ENCODE peak calls at places on chromosomes 4 and X, in six cellular contexts. S is lower lobe of right lung, H is adrenal gland, G is spleen, W is fibroblast of mammary gland, V is type B pancreatic cell. O is an unnamed sample.
A peak's percentile ranks its signal among the peaks of the same experiment; 100 is the strongest.

GRCh38 chrX:7412840-7413239 is 264.9 kb upstream of the PUDP start:
- DNase-seq in H (no peak), G (no peak), S (no peak), W (no peak), V (no peak), O (no peak)

GRCh38 chr4:92450694-92451093 is 146.9 kb downstream of the GRID2 start:
- DNase-seq in G (no peak), W (no peak), V (no peak), S (no peak), H (no peak), O (no peak)

GRCh38 chr4:138437263-138437851 is 195.2 kb upstream of the SLC7A11 start:
- DNase-seq in V (no peak), H (no peak), G (no peak), W (no peak), S (no peak), O (no peak)

GRCh38 chr4:48633657-48634056 is 143.6 kb downstream of the ZAR1 start:
- DNase-seq in S (no peak), H (no peak), V (no peak), G (no peak), W (no peak), O (no peak)

GRCh38 chr4:44186096-44186849 is 262.3 kb downstream of the KCTD8 start:
- DNase-seq in V (no peak), S (peak; percentile 32), W (no peak), G (no peak), H (no peak), O (no peak)

GRCh38 chr4:71065991-71066390 is 72.5 kb downstream of the DCK start:
- DNase-seq in V (no peak), W (no peak), S (no peak), G (no peak), H (no peak), O (no peak)

GRCh38 chrX:41238543-41238942 is 95.4 kb upstream of the DDX3X start:
- DNase-seq in V (no peak), S (no peak), H (no peak), G (no peak), W (peak; percentile 42), O (peak; percentile 55)

GRCh38 chr4:86358176-86358701 is 1.6 kb downstream of the MAPK10 start:
- DNase-seq in H (peak; percentile 38), G (no peak), W (no peak), S (no peak), V (no peak), O (no peak)

GRCh38 chr4:40656221-40656863 is 26.7 kb upstream of the RBM47 start:
- DNase-seq in W (no peak), S (no peak), G (no peak), V (no peak), H (no peak), O (no peak)

GRCh38 chrX:1657367-1658082 is 42.7 kb downstream of the ASMT start:
- DNase-seq in W (peak; percentile 18), G (peak; percentile 86), H (no peak), V (no peak), S (no peak), O (peak; percentile 42)

GRCh38 chr4:80173387-80173786 is 23.9 kb upstream of the PRDM8 start:
- DNase-seq in W (peak; percentile 93), V (no peak), G (no peak), S (no peak), H (no peak), O (peak; percentile 81)

GRCh38 chrX:153771686-153772607 is 7.9 kb downstream of the PLXNB3 start:
- DNase-seq in H (no peak), G (peak; percentile 58), S (no peak), W (no peak), V (no peak), O (no peak)

GRCh38 chr4:25560605-25561004 is 95.0 kb upstream of the SLC34A2 start:
- DNase-seq in S (peak; percentile 60), V (no peak), W (no peak), G (no peak), H (no peak), O (no peak)

GRCh38 chr4:58732973-58733372 is 1622.8 kb upstream of the IGFBP7 start:
- DNase-seq in W (no peak), S (no peak), V (no peak), G (no peak), H (no peak), O (no peak)

GRCh38 chr4:128427832-128428366 is 140.3 kb upstream of the PGRMC2 start:
- DNase-seq in S (peak; percentile 61), G (peak; percentile 39), H (peak; percentile 56), W (peak; percentile 79), V (no peak), O (peak; percentile 64)

GRCh38 chrX:106702636-106703035 is 23.9 kb upstream of the RNF128 start:
- DNase-seq in G (no peak), H (no peak), S (no peak), W (no peak), V (no peak), O (no peak)

GRCh38 chr4:107997794-107998193 is 8.1 kb downstream of the HADH start:
- DNase-seq in S (no peak), V (no peak), W (no peak), G (no peak), H (no peak), O (no peak)

GRCh38 chr4:52665592-52665991 is 6.5 kb upstream of the USP46 start:
- DNase-seq in H (no peak), S (no peak), G (no peak), W (no peak), V (no peak), O (no peak)
- TF ChIP-seq CTCF in H (peak; percentile 22), S (peak; percentile 14), G (no peak), W (peak; percentile 14), V (no peak), O (peak; percentile 32)

DNA sequence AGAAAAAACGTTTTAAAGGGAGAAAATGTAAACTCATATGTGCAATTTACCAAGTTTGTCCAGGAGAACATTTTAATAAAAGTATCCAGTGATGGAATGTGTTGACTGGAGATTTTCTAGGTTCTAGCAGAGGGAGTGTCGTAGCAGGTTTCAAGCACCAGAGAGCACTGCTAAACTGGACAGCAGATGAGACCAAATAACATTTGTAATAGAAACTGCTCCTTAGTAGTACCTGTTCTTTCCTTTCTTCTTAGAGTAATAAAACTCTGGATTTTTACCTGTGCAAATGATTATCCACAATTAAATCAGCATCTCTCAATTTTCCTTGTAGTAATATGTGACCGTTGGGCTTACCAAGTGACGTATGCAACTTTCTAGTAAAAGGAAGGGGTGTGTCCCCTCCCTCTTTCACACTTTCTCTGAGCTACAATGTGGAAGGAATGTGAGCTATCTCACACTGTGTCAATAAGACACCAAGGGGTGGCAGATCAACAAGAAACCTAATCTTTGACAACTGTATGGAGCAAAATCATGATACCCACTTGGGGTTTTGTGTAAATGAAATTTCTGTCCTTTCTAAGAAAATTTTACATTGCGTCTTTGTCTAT is 9.5 kb downstream of the HPGDS start:
- DNase-seq in V (no peak), S (no peak), H (no peak), G (no peak), W (no peak), O (no peak)
- TF ChIP-seq CTCF in V (no peak), S (no peak), H (no peak), G (no peak), W (no peak), O (peak; percentile 33)

DNA sequence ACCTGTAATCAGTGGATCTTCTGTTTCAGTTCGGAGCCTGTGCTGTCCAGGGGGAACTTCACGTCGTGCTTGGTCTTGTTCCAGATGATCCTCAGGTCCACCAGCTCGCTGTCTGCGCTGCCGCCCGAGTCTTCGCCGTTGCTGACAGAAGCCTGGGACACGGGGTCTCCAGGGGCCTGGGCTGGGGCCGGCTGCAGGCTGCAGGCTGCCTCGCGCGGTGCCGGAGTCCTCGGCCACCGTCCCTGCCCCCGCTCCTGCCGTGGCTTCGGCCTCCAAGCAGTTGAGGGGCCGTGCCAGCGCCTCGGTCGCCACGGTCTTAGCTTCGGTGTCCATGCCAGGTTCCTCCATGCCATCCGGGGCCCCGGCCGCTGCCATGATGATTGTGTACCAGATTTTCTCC is 37.3 kb upstream of the CCNI start:
- DNase-seq in V (no peak), W (no peak), H (no peak), G (no peak), S (no peak), O (no peak)
- TF ChIP-seq CTCF in V (no peak), W (no peak), H (no peak), G (no peak), S (no peak), O (no peak)

GRCh38 chr4:122914292-122914904 is 8.0 kb downstream of the NUDT6 start:
- DNase-seq in G (no peak), W (peak; percentile 75), H (no peak), S (no peak), V (no peak), O (peak; percentile 70)
- TF ChIP-seq CTCF in G (no peak), W (peak; percentile 69), H (no peak), S (peak; percentile 39), V (peak; percentile 37), O (peak; percentile 39)

GRCh38 chrX:151515233-151515632 is 48.2 kb upstream of the PASD1 start:
- DNase-seq in H (no peak), V (no peak), W (no peak), S (no peak), G (no peak), O (no peak)

GRCh38 chrX:151517421-151517820 is 46.1 kb upstream of the PASD1 start:
- DNase-seq in S (no peak), W (no peak), H (no peak), V (no peak), G (no peak), O (no peak)

GRCh38 chrX:151513472-151513871 is 50.0 kb upstream of the PASD1 start:
- DNase-seq in W (no peak), H (no peak), G (no peak), V (no peak), S (no peak), O (no peak)

DNA sequence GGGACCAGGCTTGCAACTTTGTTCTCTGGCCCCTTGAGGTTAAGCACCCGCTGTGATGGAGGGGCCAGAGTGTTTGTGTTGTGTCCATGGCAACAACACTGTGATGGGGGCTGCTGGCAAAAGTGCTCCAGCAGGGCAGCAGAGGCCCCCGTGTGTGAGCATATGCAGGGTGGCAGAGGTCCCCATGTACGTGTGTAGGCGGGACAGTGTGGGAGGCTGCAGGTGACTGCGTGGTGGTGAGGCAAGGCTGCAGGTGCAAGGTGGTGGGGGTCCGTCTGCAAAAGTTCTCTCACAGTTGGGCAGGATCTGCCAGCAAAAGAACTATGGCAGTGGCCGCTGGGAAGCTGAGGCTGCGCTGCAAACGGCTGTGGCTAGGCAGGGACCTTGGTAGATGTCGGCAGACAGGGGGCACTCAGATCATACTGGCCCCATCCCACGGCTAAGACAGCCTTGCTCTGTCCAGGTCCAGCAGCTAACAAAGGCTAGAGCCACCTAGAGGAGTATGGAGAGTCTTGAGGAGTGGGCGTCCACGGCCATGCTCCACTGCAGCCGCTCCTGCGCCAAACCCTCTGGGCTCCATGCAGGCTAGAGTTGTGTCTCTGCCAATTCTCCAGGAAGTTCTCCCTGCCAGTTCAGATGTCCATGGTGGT is 46.8 kb upstream of the PASD1 start:
- DNase-seq in V (no peak), H (no peak), S (no peak), G (no peak), W (no peak), O (no peak)
- TF ChIP-seq CTCF in V (no peak), H (no peak), S (no peak), G (no peak), W (no peak), O (no peak)

O was measured in astrocyte of the spinal cord.